ENCODE peak calls at places on chromosomes 1 and 21, in seven cellular contexts. V is Calu3; U is cardiac muscle cell; L is stimulated activated CD4-positive, alpha-beta T cell treated with anti-CD3 and anti-CD28 coated beads, TNF-alpha, amount 100 ng/mL, for 4 hours; H is thoracic aorta; I is neural crest cell; P is stimulated activated CD8-positive, alpha-beta memory T cell treated with anti-CD3 and anti-CD28 coated beads, Interleukin-4, amount 100 ng/mL, for 1 hour. X is an unnamed sample.

GRCh38 chr1:96096138-96097011 is 625.2 kb upstream of the PTBP2 start:
- DNase-seq in P (no peak), H (no peak), V (no peak), U (no peak), I (no peak), L (no peak), X (no peak)

GRCh38 chr1:156511656-156512055 is 11.1 kb upstream of the MEF2D start:
- DNase-seq in P (no peak), U (peak), V (no peak), L (no peak), H (no peak), I (no peak), X (peak)

GRCh38 chr1:245209658-245210415 is 55.1 kb downstream of the KIF26B start:
- DNase-seq in P (no peak), L (no peak), V (no peak), U (peak), H (no peak), I (no peak), X (no peak)

GRCh38 chr1:170670751-170671628 is 7.1 kb downstream of the PRRX1 start:
- DNase-seq in L (no peak), H (no peak), U (peak), I (peak), V (no peak), P (no peak), X (peak)

GRCh38 chr1:157429841-157430240 is 122.5 kb downstream of the FCRL5 start:
- DNase-seq in L (no peak), I (no peak), V (no peak), P (no peak), H (no peak), U (peak), X (no peak)

GRCh38 chr1:113904292-113904673 is 316 bp downstream of the AP4B1 start:
- DNase-seq in U (no peak), I (no peak), L (no peak), P (no peak), V (no peak), H (no peak), X (no peak)

GRCh38 chr1:71850936-71851335 is 431.4 kb downstream of the NEGR1 start:
- DNase-seq in L (no peak), U (peak), H (no peak), P (no peak), I (no peak), V (no peak), X (no peak)

GRCh38 chr1:119225270-119225669 is 84.8 kb upstream of the WARS2 start:
- DNase-seq in V (no peak), L (no peak), P (no peak), H (no peak), I (no peak), U (no peak), X (no peak)

GRCh38 chr1:51989582-51990477 is 670 bp downstream of the RAB3B start:
- DNase-seq in H (no peak), V (no peak), I (no peak), P (no peak), U (no peak), L (no peak), X (no peak)

GRCh38 chr1:244112646-244113045 is 61.6 kb downstream of the ZBTB18 start:
- DNase-seq in H (no peak), V (no peak), U (peak), I (no peak), P (no peak), L (no peak), X (no peak)

GRCh38 chr1:172018727-172019311 is 177.5 kb downstream of the DNM3 start:
- DNase-seq in U (no peak), L (no peak), H (no peak), I (no peak), P (no peak), V (no peak), X (no peak)

GRCh38 chr1:31834501-31834900 is 18.7 kb upstream of the SPOCD1 start:
- DNase-seq in P (no peak), L (no peak), U (no peak), I (no peak), V (no peak), H (no peak), X (peak)

GRCh38 chr1:5933676-5934057 is 58.6 kb downstream of the NPHP4 start:
- DNase-seq in L (no peak), P (no peak), U (peak), V (no peak), H (no peak), I (no peak), X (no peak)

GRCh38 chr1:169694304-169694703 is 17.1 kb downstream of the SELL start:
- DNase-seq in L (no peak), U (no peak), I (no peak), V (no peak), P (no peak), H (no peak), X (peak)

GRCh38 chr1:201714542-201715276 is 114.2 kb upstream of the IPO9 start:
- DNase-seq in I (no peak), P (no peak), U (peak), V (peak), H (peak), L (no peak), X (peak)

GRCh38 chr1:2276803-2277580 is 48.9 kb downstream of the SKI start:
- DNase-seq in H (no peak), P (no peak), L (no peak), I (no peak), V (no peak), U (peak), X (no peak)

GRCh38 chr1:6859415-6860343 is 74.4 kb downstream of the CAMTA1 start:
- DNase-seq in L (no peak), U (peak), V (peak), P (no peak), I (no peak), H (no peak), X (no peak)

GRCh38 chr1:6638226-6638625 is 13.6 kb downstream of the THAP3 start:
- DNase-seq in L (no peak), H (peak), U (peak), V (no peak), P (no peak), I (no peak), X (no peak)

GRCh38 chr21:33266784-33267135 is 593 bp downstream of the IL10RB start:
- DNase-seq in P (no peak), U (no peak), H (no peak), L (no peak), I (no peak), V (no peak), X (peak)